ENCODE peak calls at places on chromosomes 7 and 10, in ten cellular contexts. B, P, O, Q, H, Y, F, C, J and A are unnamed samples.

GRCh38 chr10:123393170-123393569 is 239.0 kb downstream of the BUB3 start:
- DNase-seq in B (no peak), P (no peak), O (no peak), Q (no peak), H (no peak), Y (no peak), F (no peak), C (no peak), J (no peak), A (no peak)

GRCh38 chr10:96752380-96752779 is 32.1 kb upstream of the PIK3AP1 start:
- DNase-seq in B (no peak), P (no peak), O (no peak), Q (no peak), H (no peak), Y (no peak), F (no peak), C (peak), J (no peak), A (no peak)

GRCh38 chr10:49300140-49300974 is 1.4 kb downstream of the C10orf71 start:
- DNase-seq in B (no peak), P (no peak), O (no peak), Q (no peak), H (no peak), Y (no peak), F (no peak), C (no peak), J (no peak), A (no peak)

GRCh38 chr10:104925232-104925851 is 284.3 kb downstream of the SORCS3 start:
- DNase-seq in B (no peak), P (peak), O (no peak), Q (peak), H (no peak), Y (peak), F (no peak), C (peak), J (peak), A (peak)

GRCh38 chr7:1555813-1556540 is at the start of gene TMEM184A:
- DNase-seq in B (peak), P (peak), O (no peak), Q (no peak), H (no peak), Y (peak), F (no peak), C (peak), J (peak), A (no peak)

GRCh38 chr10:120788756-120789155 is 62.4 kb upstream of the WDR11 start:
- DNase-seq in B (no peak), P (no peak), O (no peak), Q (no peak), H (no peak), Y (no peak), F (no peak), C (no peak), J (no peak), A (no peak)

GRCh38 chr10:121099601-121100000 is 248.4 kb downstream of the WDR11 start:
- DNase-seq in B (no peak), P (no peak), O (no peak), Q (no peak), H (no peak), Y (no peak), F (no peak), C (no peak), J (no peak), A (no peak)

GRCh38 chr7:52647046-52647445 is 388.4 kb upstream of the POM121L12 start:
- DNase-seq in B (no peak), P (no peak), O (no peak), Q (no peak), H (no peak), Y (no peak), F (no peak), C (no peak), J (no peak), A (no peak)

GRCh38 chr7:46485481-46486065 is 564.5 kb upstream of the IGFBP3 start:
- DNase-seq in B (no peak), P (no peak), O (no peak), Q (no peak), H (no peak), Y (no peak), F (peak), C (peak), J (peak), A (no peak)

GRCh38 chr7:17318146-17318545 is 19.7 kb downstream of the AHR start:
- DNase-seq in B (no peak), P (no peak), O (no peak), Q (no peak), H (no peak), Y (no peak), F (no peak), C (no peak), J (no peak), A (no peak)

GRCh38 chr10:1153805-1154351 is 97.7 kb downstream of the WDR37 start:
- DNase-seq in B (no peak), P (peak), O (no peak), Q (no peak), H (no peak), Y (no peak), F (no peak), C (no peak), J (no peak), A (no peak)

GRCh38 chr10:5559642-5560141 is 34.9 kb downstream of the CALML3 start:
- DNase-seq in B (peak), P (no peak), O (peak), Q (no peak), H (no peak), Y (no peak), F (peak), C (peak), J (no peak), A (no peak)

GRCh38 chr7:106795877-106796231 is 69.2 kb upstream of the PIK3CG start:
- DNase-seq in B (no peak), P (no peak), O (no peak), Q (no peak), H (no peak), Y (no peak), F (no peak), C (no peak), J (no peak), A (no peak)

GRCh38 chr7:115980175-115980574 is 50.4 kb downstream of the TFEC start:
- DNase-seq in B (no peak), P (no peak), O (no peak), Q (no peak), H (no peak), Y (no peak), F (no peak), C (no peak), J (no peak), A (no peak)

GRCh38 chr10:106765355-106765754 is 399.2 kb downstream of the SORCS1 start:
- DNase-seq in B (no peak), P (no peak), O (no peak), Q (no peak), H (no peak), Y (no peak), F (no peak), C (no peak), J (no peak), A (no peak)

GRCh38 chr7:27130540-27131389 is at the start of gene HOXA4:
- DNase-seq in B (peak), P (peak), O (peak), Q (no peak), H (no peak), Y (no peak), F (peak), C (peak), J (peak), A (no peak)

GRCh38 chr10:16717617-16718395 is 99.4 kb downstream of the RSU1 start:
- DNase-seq in B (no peak), P (no peak), O (no peak), Q (no peak), H (no peak), Y (no peak), F (peak), C (no peak), J (no peak), A (no peak)

GRCh38 chr10:122555431-122555830 is 5.1 kb upstream of the DMBT1 start:
- DNase-seq in B (no peak), P (peak), O (no peak), Q (no peak), H (no peak), Y (no peak), F (no peak), C (no peak), J (no peak), A (no peak)

GRCh38 chr7:93307131-93307660 is 75.0 kb downstream of the VPS50 start:
- DNase-seq in B (no peak), P (no peak), O (no peak), Q (no peak), H (no peak), Y (no peak), F (peak), C (peak), J (no peak), A (no peak)

GRCh38 chr10:50576245-50576815 is 47.4 kb downstream of the SGMS1 start:
- DNase-seq in B (no peak), P (no peak), O (no peak), Q (no peak), H (peak), Y (no peak), F (peak), C (peak), J (no peak), A (no peak)

GRCh38 chr7:96638669-96639068 is 71.0 kb downstream of the SEM1 start:
- DNase-seq in B (no peak), P (no peak), O (no peak), Q (no peak), H (no peak), Y (no peak), F (no peak), C (no peak), J (no peak), A (no peak)

GRCh38 chr7:36091571-36092176 is 61.4 kb upstream of the EEPD1 start:
- DNase-seq in B (no peak), P (no peak), O (no peak), Q (no peak), H (no peak), Y (no peak), F (no peak), C (no peak), J (no peak), A (no peak)

GRCh38 chr10:70404906-70405824 is 1.2 kb downstream of the EIF4EBP2 start:
- DNase-seq in B (peak), P (peak), O (peak), Q (no peak), H (peak), Y (peak), F (peak), C (peak), J (peak), A (peak)

GRCh38 chr10:115947104-115947503 is 325.9 kb downstream of the GFRA1 start:
- DNase-seq in B (no peak), P (no peak), O (no peak), Q (peak), H (no peak), Y (no peak), F (peak), C (peak), J (no peak), A (no peak)

GRCh38 chr7:116169060-116169459 is 41.3 kb upstream of the TES start:
- DNase-seq in B (no peak), P (no peak), O (no peak), Q (no peak), H (no peak), Y (no peak), F (peak), C (peak), J (no peak), A (no peak)

GRCh38 chr10:43137701-43137970 is 609 bp upstream of the CSGALNACT2 start:
- DNase-seq in B (peak), P (peak), O (peak), Q (no peak), H (peak), Y (peak), F (peak), C (peak), J (no peak), A (peak)

GRCh38 chr7:70152313-70152712 is 554.0 kb downstream of the AUTS2 start:
- DNase-seq in B (no peak), P (no peak), O (no peak), Q (no peak), H (no peak), Y (no peak), F (no peak), C (no peak), J (no peak), A (no peak)

GRCh38 chr7:117117172-117117571 is 163.9 kb downstream of the ST7 start:
- DNase-seq in B (no peak), P (no peak), O (no peak), Q (no peak), H (no peak), Y (no peak), F (no peak), C (no peak), J (no peak), A (no peak)

GRCh38 chr7:131302876-131303707 is 24.6 kb upstream of the MKLN1 start:
- DNase-seq in B (no peak), P (peak), O (peak), Q (no peak), H (peak), Y (no peak), F (no peak), C (peak), J (peak), A (no peak)

GRCh38 chr10:42380926-42381547 is 257.3 kb downstream of the ZNF33B start:
- DNase-seq in B (no peak), P (no peak), O (no peak), Q (no peak), H (no peak), Y (no peak), F (no peak), C (no peak), J (no peak), A (no peak)

GRCh38 chr7:107879400-107880035 is 11.5 kb upstream of the DLD start:
- DNase-seq in B (no peak), P (no peak), O (no peak), Q (no peak), H (no peak), Y (peak), F (peak), C (peak), J (peak), A (peak)

GRCh38 chr7:117119192-117119924 is 166.1 kb downstream of the ST7 start:
- DNase-seq in B (peak), P (peak), O (peak), Q (no peak), H (peak), Y (peak), F (peak), C (peak), J (peak), A (peak)

GRCh38 chr10:9848981-9849380 is 1168.7 kb upstream of the CELF2 start:
- DNase-seq in B (no peak), P (no peak), O (no peak), Q (no peak), H (no peak), Y (no peak), F (peak), C (no peak), J (peak), A (no peak)